ENCODE peak calls at places on chromosomes 7 and 10, in ten cellular contexts. R is astrocyte, D is kidney, G is ovary, Q is RWPE1, F is adrenal gland, A is HCT116, E is heart right ventricle, C is fibroblast of lung, J is mesendoderm. S is an unnamed sample.

GRCh38 chr10:79452174-79452611 is 6.8 kb upstream of the ZCCHC24 start:
- DNase-seq in Q (no peak), J (peak), A (no peak), G (no peak), D (no peak), R (no peak), E (no peak), C (peak), F (no peak), S (no peak)

GRCh38 chr7:46982928-46983327 is 599.0 kb downstream of the TNS3 start:
- DNase-seq in G (no peak), Q (no peak), A (no peak), R (peak), C (no peak), D (no peak), E (no peak), F (no peak), J (no peak), S (no peak)

GRCh38 chr7:70676243-70676642 is 455.7 kb upstream of the GALNT17 start:
- DNase-seq in E (no peak), Q (no peak), C (no peak), D (no peak), F (no peak), J (no peak), A (no peak), G (no peak), R (no peak), S (no peak)

GRCh38 chr10:19713800-19714525 is 102.3 kb upstream of the PLXDC2 start:
- DNase-seq in F (peak), E (no peak), J (peak), G (no peak), R (no peak), D (no peak), C (no peak), A (no peak), Q (no peak), S (no peak)

GRCh38 chr7:9124320-9124719 is 690.9 kb downstream of the NXPH1 start:
- DNase-seq in F (no peak), C (no peak), Q (no peak), J (no peak), G (no peak), E (no peak), A (no peak), D (no peak), R (no peak), S (no peak)

GRCh38 chr10:12194752-12195271 is 879 bp downstream of the NUDT5 start:
- DNase-seq in C (peak), F (peak), Q (peak), D (no peak), G (peak), J (peak), R (peak), A (no peak), E (peak), S (peak)

GRCh38 chr7:129188892-129189660 is 643 bp downstream of the SMO start:
- DNase-seq in E (peak), Q (no peak), J (peak), G (peak), F (peak), C (peak), D (peak), R (peak), A (no peak), S (no peak)

GRCh38 chr10:85609509-85609908 is 757.1 kb downstream of the GRID1 start:
- DNase-seq in Q (no peak), J (no peak), C (no peak), E (no peak), F (no peak), A (no peak), D (no peak), R (no peak), G (no peak), S (no peak)

GRCh38 chr7:121219031-121219430 is 109.8 kb upstream of the WNT16 start:
- DNase-seq in G (no peak), Q (no peak), F (no peak), D (no peak), E (no peak), J (no peak), A (no peak), R (peak), C (no peak), S (no peak)

GRCh38 chr10:32618482-32618881 is 172.5 kb downstream of the CCDC7 start:
- DNase-seq in G (no peak), A (no peak), D (no peak), Q (no peak), E (no peak), R (peak), C (no peak), J (no peak), F (no peak), S (no peak)

GRCh38 chr10:132870426-132870825 is 71.9 kb downstream of the CFAP46 start:
- DNase-seq in J (no peak), D (peak), A (no peak), E (no peak), R (no peak), G (peak), Q (no peak), C (no peak), F (no peak), S (peak)

GRCh38 chr7:82593780-82594179 is 150.2 kb upstream of the CACNA2D1 start:
- DNase-seq in Q (peak), G (no peak), F (no peak), R (peak), A (no peak), D (no peak), J (no peak), E (no peak), C (no peak), S (no peak)

GRCh38 chr10:6665847-6666246 is 85.8 kb upstream of the PRKCQ start:
- DNase-seq in C (no peak), D (no peak), R (no peak), Q (no peak), F (no peak), J (no peak), A (no peak), E (no peak), G (no peak), S (no peak)

GRCh38 chr7:8177109-8177933 is 84.6 kb downstream of the ICA1 start:
- DNase-seq in F (peak), E (no peak), D (no peak), J (no peak), A (no peak), Q (no peak), G (no peak), R (no peak), C (no peak), S (no peak)

GRCh38 chr10:131775833-131776232 is 125.0 kb upstream of the PPP2R2D start:
- DNase-seq in E (no peak), R (no peak), D (peak), Q (no peak), F (no peak), J (no peak), G (no peak), C (no peak), A (no peak), S (peak)

GRCh38 chr7:128701062-128701785 is 29.1 kb downstream of the GARIN1A start:
- DNase-seq in A (peak), D (no peak), Q (no peak), F (no peak), J (no peak), E (no peak), C (no peak), G (no peak), R (no peak), S (no peak)

GRCh38 chr7:27866256-27866655 is 126.3 kb downstream of the TAX1BP1 start:
- DNase-seq in E (no peak), G (no peak), C (no peak), R (no peak), D (no peak), A (no peak), J (no peak), Q (no peak), F (no peak), S (no peak)

GRCh38 chr10:32379314-32379949 is 32.5 kb upstream of the EPC1 start:
- DNase-seq in A (peak), E (no peak), C (peak), D (no peak), J (peak), R (peak), F (peak), Q (peak), G (no peak), S (no peak)

GRCh38 chr10:43814611-43815010 is 165.9 kb upstream of the ZNF32 start:
- DNase-seq in C (no peak), G (no peak), D (no peak), A (no peak), E (no peak), J (no peak), Q (no peak), R (peak), F (no peak), S (no peak)

GRCh38 chr7:38451840-38452239 is 178.4 kb upstream of the TARP start:
- DNase-seq in R (peak), F (no peak), D (no peak), J (peak), Q (peak), E (no peak), A (peak), C (peak), G (no peak), S (no peak)

GRCh38 chr7:53520841-53521240 is 485.4 kb downstream of the POM121L12 start:
- DNase-seq in F (no peak), R (no peak), J (no peak), E (no peak), D (no peak), A (no peak), C (no peak), Q (no peak), G (no peak), S (no peak)

GRCh38 chr10:63267414-63268138 is 134.4 kb downstream of the NRBF2 start:
- DNase-seq in E (no peak), F (peak), J (peak), D (no peak), A (peak), R (peak), Q (peak), C (peak), G (no peak), S (no peak)

GRCh38 chr7:44971991-44972441 is 6.8 kb downstream of the MYO1G start:
- DNase-seq in F (no peak), A (no peak), J (no peak), C (no peak), R (no peak), D (no peak), G (no peak), E (no peak), Q (no peak), S (no peak)

GRCh38 chr10:93999401-93999851 is 5.7 kb downstream of the PLCE1 start:
- DNase-seq in A (no peak), Q (no peak), E (peak), G (peak), F (peak), C (peak), J (peak), D (no peak), R (peak), S (peak)

GRCh38 chr7:55303220-55303619 is 61.9 kb upstream of the LANCL2 start:
- DNase-seq in R (no peak), G (no peak), E (no peak), J (no peak), F (no peak), C (no peak), Q (no peak), D (no peak), A (no peak), S (no peak)

GRCh38 chr10:132942101-132942739 is at the start of gene CFAP46:
- DNase-seq in C (peak), E (peak), R (peak), G (peak), A (peak), D (peak), Q (peak), J (peak), F (peak), S (peak)

GRCh38 chr10:119489572-119490326 is 52.8 kb downstream of the RGS10 start:
- DNase-seq in R (no peak), F (peak), C (peak), J (peak), A (peak), G (peak), D (no peak), E (peak), Q (peak), S (peak)

GRCh38 chr10:72265925-72266865 is 7.5 kb upstream of the DDIT4 start:
- DNase-seq in G (no peak), Q (no peak), C (no peak), F (no peak), R (no peak), A (no peak), J (no peak), D (no peak), E (no peak), S (no peak)

GRCh38 chr7:17058568-17058967 is 176.8 kb upstream of the AGR3 start:
- DNase-seq in C (peak), J (no peak), A (no peak), Q (no peak), F (no peak), R (peak), G (no peak), D (no peak), E (no peak), S (no peak)

GRCh38 chr7:37216156-37216839 is 232.4 kb downstream of the ELMO1 start:
- DNase-seq in J (no peak), A (no peak), Q (no peak), F (no peak), D (no peak), R (peak), E (no peak), C (no peak), G (no peak), S (no peak)

GRCh38 chr7:141430426-141431142 is 120.6 kb upstream of the AGK start:
- DNase-seq in F (no peak), R (no peak), J (peak), G (no peak), C (no peak), A (no peak), E (no peak), D (no peak), Q (no peak), S (no peak)

GRCh38 chr7:116426428-116427156 is 72.9 kb upstream of the CAV2 start:
- DNase-seq in F (peak), G (no peak), E (no peak), J (peak), C (peak), R (peak), A (peak), D (no peak), Q (peak), S (peak)

GRCh38 chr10:50275650-50276235 is 24.4 kb upstream of the ASAH2 start:
- DNase-seq in D (no peak), A (no peak), E (peak), J (peak), R (no peak), G (peak), Q (peak), F (peak), C (peak), S (peak)

GRCh38 chr7:77415822-77416620 is at the start of gene GSAP:
- DNase-seq in A (no peak), F (peak), J (peak), C (peak), E (peak), D (peak), Q (peak), R (peak), G (peak), S (peak)

GRCh38 chr7:142787783-142788182 is 17.0 kb downstream of the PRSS2 start:
- DNase-seq in J (no peak), E (no peak), G (no peak), A (no peak), D (no peak), Q (no peak), C (no peak), R (no peak), F (no peak), S (no peak)

GRCh38 chr10:46288601-46289206 is 1.9 kb downstream of the ANTXRL start:
- DNase-seq in C (no peak), Q (no peak), F (no peak), R (no peak), G (peak), A (no peak), E (no peak), D (no peak), J (peak), S (no peak)
- H3K27ac ChIP-seq in C (no peak), Q (no peak), F (no peak), R (no peak), G (no peak), A (no peak), E (no peak), D (no peak), J (no peak), S (no peak)

DNA sequence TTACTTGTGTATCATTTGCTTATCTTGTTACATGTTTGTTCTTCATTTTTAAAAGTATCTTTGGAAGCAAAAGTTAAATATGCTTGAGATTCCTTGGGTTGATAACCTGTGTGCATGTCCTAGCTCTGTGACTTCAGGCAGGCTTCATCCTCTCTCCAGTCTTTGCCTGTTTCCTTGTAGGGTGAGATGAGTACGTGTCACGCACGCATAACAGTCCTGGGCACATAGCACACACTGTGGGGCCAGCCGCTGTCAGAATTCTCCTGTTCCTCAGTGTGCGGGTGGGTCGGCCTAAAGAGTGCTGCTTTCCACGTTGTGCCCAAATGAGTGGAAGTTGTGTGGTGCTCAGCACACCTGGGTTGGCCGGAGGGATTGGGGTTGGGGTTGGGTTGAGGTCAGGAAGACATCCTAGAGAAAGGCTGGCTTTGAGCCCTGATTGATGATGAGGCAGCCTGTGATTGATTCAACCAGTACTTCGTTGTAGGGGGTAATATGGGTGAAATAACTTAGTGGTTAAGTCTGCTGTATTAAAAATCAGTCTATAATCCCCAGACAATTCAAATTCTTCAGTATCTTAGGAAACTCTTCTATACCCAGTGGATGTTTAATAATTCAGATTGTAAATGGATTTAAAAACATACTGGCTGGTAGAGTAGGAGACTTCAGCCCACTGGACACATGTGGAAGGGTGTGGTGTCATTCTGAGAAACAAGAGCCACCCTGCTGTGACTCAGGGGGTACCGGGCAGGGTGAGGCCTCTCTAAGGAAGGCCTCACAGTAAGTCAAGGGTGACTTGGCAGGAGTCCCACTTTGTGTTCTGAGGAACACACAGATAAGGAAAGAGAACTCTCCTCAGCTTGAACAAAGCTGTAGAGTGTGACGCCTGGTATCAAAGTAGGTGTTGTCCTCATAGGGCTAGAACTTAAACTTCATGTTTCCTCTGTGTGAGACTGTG is 54.8 kb downstream of the DAGLB start:
- DNase-seq in G (peak), A (peak), E (peak), J (peak), R (peak), F (peak), C (peak), Q (peak), D (peak), S (peak)
- H3K27ac ChIP-seq in G (no peak), A (peak), E (peak), J (no peak), R (peak), F (peak), C (peak), Q (peak), D (peak), S (peak)

GRCh38 chr10:125231813-125232475 is 71.6 kb upstream of the CTBP2 start:
- DNase-seq in Q (no peak), D (no peak), R (no peak), E (no peak), G (no peak), A (no peak), C (no peak), J (no peak), F (no peak), S (no peak)
- H3K27ac ChIP-seq in Q (peak), D (no peak), R (peak), E (no peak), G (no peak), A (peak), C (peak), J (no peak), F (no peak), S (no peak)

GRCh38 chr7:153604-154003 is 38.8 kb upstream of the FAM20C start:
- DNase-seq in E (no peak), J (no peak), C (no peak), F (no peak), D (peak), Q (no peak), A (no peak), R (no peak), G (no peak), S (no peak)
- H3K27ac ChIP-seq in E (peak), J (no peak), C (no peak), F (no peak), D (no peak), Q (no peak), A (no peak), R (no peak), G (no peak), S (no peak)

GRCh38 chr10:11045995-11046394 is 28.3 kb downstream of the CELF2 start:
- DNase-seq in J (no peak), A (no peak), C (no peak), G (peak), Q (no peak), R (no peak), E (peak), D (no peak), F (no peak), S (no peak)
- H3K27ac ChIP-seq in J (no peak), A (no peak), C (no peak), G (peak), Q (no peak), R (no peak), E (peak), D (no peak), F (no peak), S (peak)